ENCODE peak calls at places on chromosomes 11 and 22, in ten cellular contexts. Y, G, P, F, M, N, K, U, L and D are unnamed samples.

GRCh38 chr11:98701541-98701940 is 319.2 kb upstream of the CNTN5 start:
- DNase-seq in Y (no peak), G (no peak), P (no peak), F (no peak), M (no peak), N (no peak), K (no peak), U (no peak), L (no peak), D (no peak)

GRCh38 chr11:44955019-44955738 is 4.5 kb upstream of the TP53I11 start:
- DNase-seq in Y (peak), G (no peak), P (peak), F (no peak), M (peak), N (peak), K (peak), U (no peak), L (peak), D (peak)

GRCh38 chr11:63763506-63764200 is 4.9 kb downstream of the ZFTA start:
- DNase-seq in Y (peak), G (peak), P (no peak), F (no peak), M (no peak), N (no peak), K (peak), U (no peak), L (no peak), D (peak)

GRCh38 chr11:45083544-45084087 is 62.8 kb upstream of the PRDM11 start:
- DNase-seq in Y (no peak), G (peak), P (no peak), F (no peak), M (no peak), N (peak), K (no peak), U (no peak), L (no peak), D (no peak)

GRCh38 chr11:19736831-19737230 is 24.2 kb downstream of the NAV2 start:
- DNase-seq in Y (no peak), G (no peak), P (no peak), F (no peak), M (no peak), N (no peak), K (no peak), U (no peak), L (no peak), D (no peak)

GRCh38 chr11:95091663-95092062 is 2.0 kb downstream of the ENDOD1 start:
- DNase-seq in Y (no peak), G (no peak), P (no peak), F (no peak), M (no peak), N (no peak), K (no peak), U (no peak), L (no peak), D (no peak)

GRCh38 chr11:2678396-2678795 is 21.4 kb downstream of the KCNQ1OT1 start:
- DNase-seq in Y (no peak), G (no peak), P (no peak), F (no peak), M (no peak), N (no peak), K (no peak), U (no peak), L (peak), D (no peak)

GRCh38 chr11:36478700-36479329 is 31.3 kb downstream of the TRAF6 start:
- DNase-seq in Y (no peak), G (peak), P (peak), F (peak), M (peak), N (peak), K (no peak), U (no peak), L (peak), D (no peak)

GRCh38 chr22:22787805-22788459 is 99.7 kb upstream of the IGLL5 start:
- DNase-seq in Y (peak), G (no peak), P (peak), F (peak), M (peak), N (peak), K (peak), U (peak), L (peak), D (peak)

GRCh38 chr11:1812801-1813200 is 22.0 kb upstream of the SYT8 start:
- DNase-seq in Y (no peak), G (no peak), P (no peak), F (no peak), M (no peak), N (no peak), K (no peak), U (no peak), L (no peak), D (no peak)

GRCh38 chr11:63592975-63593395 is 21.2 kb downstream of the PLAAT3 start:
- DNase-seq in Y (no peak), G (no peak), P (no peak), F (no peak), M (peak), N (peak), K (no peak), U (no peak), L (no peak), D (peak)

GRCh38 chr11:72925656-72926055 is 111.4 kb downstream of the ATG16L2 start:
- DNase-seq in Y (no peak), G (no peak), P (no peak), F (no peak), M (no peak), N (no peak), K (no peak), U (no peak), L (no peak), D (no peak)

GRCh38 chr22:32583074-32583677 is 108.6 kb downstream of the FBXO7 start:
- DNase-seq in Y (no peak), G (no peak), P (no peak), F (no peak), M (no peak), N (no peak), K (no peak), U (no peak), L (no peak), D (no peak)

GRCh38 chr22:33467718-33468117 is 409.5 kb upstream of the SYN3 start:
- DNase-seq in Y (no peak), G (no peak), P (peak), F (no peak), M (no peak), N (no peak), K (no peak), U (no peak), L (no peak), D (no peak)

GRCh38 chr22:31776231-31776630 is 22.4 kb downstream of the DEPDC5 start:
- DNase-seq in Y (no peak), G (no peak), P (no peak), F (no peak), M (no peak), N (peak), K (no peak), U (no peak), L (no peak), D (no peak)

GRCh38 chr11:120900642-120901041 is 123.3 kb upstream of the TBCEL start:
- DNase-seq in Y (no peak), G (peak), P (no peak), F (no peak), M (no peak), N (no peak), K (no peak), U (no peak), L (no peak), D (no peak)

GRCh38 chr11:69922596-69923111 is 103.4 kb upstream of the FGF3 start:
- DNase-seq in Y (no peak), G (no peak), P (no peak), F (no peak), M (no peak), N (no peak), K (no peak), U (no peak), L (no peak), D (peak)

GRCh38 chr11:71396548-71397123 is 51.6 kb downstream of the DHCR7 start:
- DNase-seq in Y (no peak), G (no peak), P (no peak), F (no peak), M (no peak), N (no peak), K (no peak), U (no peak), L (no peak), D (no peak)

GRCh38 chr22:42959472-42960145 is 55.3 kb downstream of the PACSIN2 start:
- DNase-seq in Y (no peak), G (peak), P (peak), F (no peak), M (peak), N (no peak), K (peak), U (no peak), L (peak), D (peak)
- H3K4me3 ChIP-seq in Y (peak), G (no peak), P (no peak), F (no peak), M (no peak), N (no peak), K (peak), U (no peak), L (no peak), D (no peak)

GRCh38 chr22:39207141-39208012 is 37.4 kb downstream of the PDGFB start:
- DNase-seq in Y (peak), G (no peak), P (peak), F (no peak), M (no peak), N (peak), K (no peak), U (no peak), L (no peak), D (no peak)
- H3K4me3 ChIP-seq in Y (no peak), G (no peak), P (no peak), F (no peak), M (no peak), N (no peak), K (no peak), U (no peak), L (no peak), D (no peak)

DNA sequence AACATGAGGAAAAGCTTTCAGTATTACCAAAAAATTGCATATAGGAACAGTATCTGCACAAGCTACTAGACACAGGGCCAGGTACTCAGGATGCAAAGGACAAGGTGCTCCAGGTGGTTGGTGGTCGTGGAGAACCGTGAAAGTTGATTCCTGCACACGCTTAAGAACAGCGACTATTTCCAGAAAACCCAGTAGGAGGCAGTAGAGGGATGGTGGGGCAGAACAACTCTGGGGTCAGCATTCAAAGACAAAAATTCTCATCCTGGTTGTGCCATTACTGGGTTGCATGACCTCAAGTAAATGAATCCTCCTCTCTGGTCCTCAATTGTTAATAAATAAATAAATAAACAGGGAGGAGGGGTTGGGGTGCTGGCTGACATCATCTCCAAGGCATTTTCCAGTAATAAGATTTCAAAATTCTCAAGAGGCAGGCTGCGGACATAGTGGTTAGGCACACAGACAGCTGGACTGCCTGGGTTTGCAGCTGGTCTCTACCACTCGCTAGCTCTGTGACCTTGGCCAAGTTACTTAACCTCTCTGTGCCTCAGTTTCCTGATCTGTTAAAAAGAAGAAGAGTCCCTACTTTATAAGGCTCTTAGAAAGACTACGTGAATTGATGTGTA is 89.6 kb downstream of the ISX start:
- DNase-seq in Y (no peak), G (no peak), P (no peak), F (no peak), M (no peak), N (no peak), K (no peak), U (no peak), L (no peak), D (no peak)
- H3K4me3 ChIP-seq in Y (no peak), G (no peak), P (no peak), F (no peak), M (no peak), N (no peak), K (no peak), U (no peak), L (no peak), D (no peak)

GRCh38 chr11:65557280-65558001 is 718 bp downstream of the LTBP3 start:
- DNase-seq in Y (no peak), G (no peak), P (no peak), F (no peak), M (no peak), N (no peak), K (no peak), U (no peak), L (no peak), D (no peak)
- H3K4me3 ChIP-seq in Y (peak), G (peak), P (peak), F (peak), M (no peak), N (peak), K (peak), U (peak), L (peak), D (peak)

GRCh38 chr11:104105155-104105554 is 58.8 kb downstream of the PDGFD start:
- DNase-seq in Y (no peak), G (no peak), P (peak), F (no peak), M (no peak), N (no peak), K (no peak), U (no peak), L (no peak), D (no peak)

GRCh38 chr11:104104201-104104600 is 59.7 kb downstream of the PDGFD start:
- DNase-seq in Y (no peak), G (no peak), P (no peak), F (no peak), M (no peak), N (no peak), K (no peak), U (no peak), L (no peak), D (no peak)

GRCh38 chr11:104104664-104105063 is 59.3 kb downstream of the PDGFD start:
- DNase-seq in Y (no peak), G (no peak), P (no peak), F (no peak), M (no peak), N (no peak), K (no peak), U (no peak), L (no peak), D (no peak)

DNA sequence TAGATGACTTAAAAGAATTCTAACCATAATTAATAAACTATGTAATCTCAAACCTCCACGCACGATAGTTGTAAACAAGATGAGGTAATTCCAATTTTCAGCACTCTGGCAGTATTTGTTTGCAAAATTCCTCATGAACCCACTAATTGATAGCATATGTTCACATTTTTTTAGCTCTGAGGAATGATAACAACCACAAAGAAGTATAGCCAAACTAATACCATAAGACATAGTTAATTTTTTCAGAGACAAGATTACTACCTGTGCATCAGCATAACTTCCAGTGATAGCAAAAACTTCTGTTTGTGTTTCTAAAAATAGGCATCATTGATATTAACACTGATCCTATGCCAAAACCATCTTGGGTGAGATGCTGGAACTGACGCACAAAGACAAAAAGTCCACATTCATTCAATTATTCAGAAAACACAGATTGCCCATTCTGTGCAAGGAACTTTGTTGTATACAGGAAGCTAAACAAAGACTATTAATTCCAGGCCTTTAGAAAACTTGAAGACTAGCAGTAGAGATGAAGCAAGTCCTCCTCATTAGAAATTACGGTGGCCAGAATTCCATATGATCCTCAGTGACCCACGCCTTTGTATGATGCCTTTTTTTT is 57.7 kb downstream of the PDGFD start:
- DNase-seq in Y (no peak), G (no peak), P (peak), F (no peak), M (no peak), N (no peak), K (no peak), U (no peak), L (no peak), D (no peak)
- H3K4me3 ChIP-seq in Y (no peak), G (no peak), P (no peak), F (no peak), M (no peak), N (no peak), K (no peak), U (no peak), L (peak), D (no peak)

DNA sequence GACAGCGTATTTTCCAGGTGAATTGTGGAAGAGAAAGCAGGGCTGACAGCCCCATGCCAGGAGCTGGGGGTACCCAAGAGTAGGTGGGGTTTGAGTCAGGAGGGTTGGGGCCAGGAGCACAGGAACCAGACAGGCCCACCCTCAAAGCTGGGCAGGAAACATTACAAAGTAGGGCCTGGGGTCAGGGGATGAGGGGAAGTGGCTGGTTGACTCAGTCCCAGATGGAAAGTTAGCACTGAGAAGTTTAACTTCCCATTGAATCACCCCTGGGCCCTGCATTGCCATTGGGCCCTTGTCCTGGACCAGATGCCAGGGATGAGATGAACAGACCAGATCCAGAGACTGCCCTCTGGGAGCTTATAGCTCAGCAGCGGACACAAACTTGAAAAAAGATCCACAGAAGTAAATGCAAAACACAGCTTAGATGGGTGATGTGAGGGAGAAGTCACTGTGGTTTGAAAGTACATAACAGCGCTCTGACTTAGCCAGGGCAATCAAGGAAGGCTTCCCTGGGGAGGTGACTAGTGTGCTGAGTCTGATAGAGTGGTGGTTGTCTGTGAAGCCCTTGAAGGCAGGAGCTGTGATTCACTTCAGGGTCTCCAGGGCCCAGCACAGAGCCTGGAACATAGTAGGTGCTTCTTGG is 2.2 kb downstream of the MAFF start:
- DNase-seq in Y (no peak), G (no peak), P (no peak), F (no peak), M (no peak), N (peak), K (no peak), U (no peak), L (peak), D (no peak)
- H3K4me3 ChIP-seq in Y (peak), G (no peak), P (peak), F (peak), M (no peak), N (peak), K (peak), U (peak), L (peak), D (no peak)

DNA sequence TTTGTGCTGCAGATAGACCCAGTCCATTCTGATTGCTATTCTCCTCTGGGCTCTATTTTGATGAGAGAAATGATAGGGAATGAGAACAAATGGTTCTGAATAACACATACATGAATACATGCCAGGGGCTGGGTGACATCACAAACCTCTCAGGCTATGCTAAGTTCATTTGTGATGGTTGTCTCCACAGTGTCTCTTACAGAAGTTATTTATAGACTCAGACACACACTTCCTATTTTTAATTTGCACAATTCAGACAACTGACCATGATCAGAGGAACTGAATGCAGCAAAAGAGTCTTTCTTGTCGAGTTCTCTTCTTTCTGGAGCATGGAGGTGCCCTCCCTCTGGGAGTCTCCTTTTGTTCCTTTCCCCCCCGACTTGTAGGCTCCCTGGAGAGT is 991.7 kb downstream of the OPCML start:
- DNase-seq in Y (no peak), G (no peak), P (peak), F (no peak), M (peak), N (no peak), K (no peak), U (no peak), L (no peak), D (no peak)
- H3K4me3 ChIP-seq in Y (no peak), G (no peak), P (no peak), F (no peak), M (no peak), N (no peak), K (no peak), U (no peak), L (no peak), D (no peak)